ENCODE peak calls at places on chromosomes 7 and 10, in nine cellular contexts. O, R, S, Y, H, F, D, E and W are unnamed samples.

GRCh38 chr7:84591897-84592296 is 397.3 kb upstream of the SEMA3A start:
- DNase-seq in R (no peak), F (no peak), O (no peak), Y (no peak), H (no peak), S (no peak), D (no peak), E (no peak), W (no peak)

GRCh38 chr10:112779025-112779765 is 170.9 kb upstream of the TCF7L2 start:
- DNase-seq in R (no peak), Y (no peak), O (no peak), H (no peak), F (no peak), D (no peak), E (no peak), S (no peak), W (no peak)

GRCh38 chr7:39811161-39811614 is 138.9 kb upstream of the CDK13 start:
- DNase-seq in Y (no peak), F (no peak), E (peak; percentile 77), D (no peak), S (peak; percentile 34), O (peak; percentile 76), H (no peak), R (no peak), W (no peak)

GRCh38 chr10:49131507-49132385 is 2.1 kb downstream of the FAM170B start:
- DNase-seq in R (no peak), F (no peak), Y (no peak), S (no peak), D (no peak), E (no peak), H (no peak), O (no peak), W (no peak)

GRCh38 chr10:112340601-112341000 is 33.3 kb upstream of the ACSL5 start:
- DNase-seq in S (no peak), H (no peak), R (no peak), Y (no peak), F (no peak), E (no peak), O (no peak), D (no peak), W (no peak)

GRCh38 chr7:1850111-1850975 is 180.3 kb downstream of the ELFN1 start:
- DNase-seq in H (no peak), D (no peak), O (no peak), S (no peak), Y (no peak), R (no peak), E (no peak), F (no peak), W (no peak)

GRCh38 chr7:74372511-74373111 is 81.1 kb upstream of the GTF2IRD1 start:
- DNase-seq in H (no peak), S (peak; percentile 63), Y (no peak), O (no peak), E (no peak), R (no peak), D (no peak), F (no peak), W (no peak)

GRCh38 chr7:4929005-4929404 is 30.0 kb downstream of the MMD2 start:
- DNase-seq in E (no peak), R (no peak), S (no peak), H (no peak), Y (no peak), D (no peak), F (no peak), O (no peak), W (no peak)

GRCh38 chr7:90297118-90297517 is 24.0 kb downstream of the FAM237B start:
- DNase-seq in R (no peak), F (no peak), E (no peak), Y (no peak), H (no peak), S (no peak), D (no peak), O (no peak), W (no peak)

GRCh38 chr10:119378737-119379067 is 163.8 kb downstream of the RGS10 start:
- DNase-seq in D (no peak), O (no peak), R (no peak), E (no peak), H (no peak), Y (no peak), F (no peak), S (no peak), W (no peak)

GRCh38 chr10:74854610-74855009 is 28.2 kb downstream of the KAT6B start:
- DNase-seq in Y (no peak), O (no peak), D (no peak), R (no peak), E (no peak), S (no peak), F (no peak), H (no peak), W (no peak)

GRCh38 chr7:157355784-157356511 is 19.1 kb downstream of the DNAJB6 start:
- DNase-seq in H (no peak), Y (no peak), D (no peak), E (peak; percentile 80), O (peak; percentile 83), F (no peak), S (peak; percentile 9), R (no peak), W (no peak)

DNA sequence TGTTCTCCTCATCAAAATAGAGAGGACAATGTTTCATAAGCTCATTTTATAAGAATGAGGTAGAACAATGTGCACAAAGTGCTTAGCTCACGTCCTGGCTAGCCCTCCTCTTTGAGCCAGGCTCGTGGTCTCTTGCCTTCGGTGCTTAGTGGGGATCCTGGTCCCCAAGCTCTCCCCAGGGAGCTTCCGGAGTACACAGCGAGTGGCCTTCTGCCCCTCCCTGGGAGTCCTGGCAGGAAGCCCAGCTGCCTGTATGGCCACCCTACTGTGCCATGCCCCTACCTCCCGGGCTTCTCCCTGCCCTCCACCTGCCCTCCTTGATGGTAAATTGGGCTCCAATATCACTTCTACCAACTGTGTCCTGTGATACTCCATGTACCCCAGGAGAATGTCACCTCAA is 859 bp downstream of the MYO1G start:
- DNase-seq in O (no peak), S (no peak), F (no peak), Y (no peak), H (no peak), D (no peak), R (no peak), E (no peak), W (no peak)
- H3K4me3 ChIP-seq in O (no peak overlapping the region), S (no peak overlapping the region), F (peak overlapping the region; percentile 28), Y (peak overlapping the region; percentile 21), H (no peak overlapping the region), D (no peak overlapping the region), R (no peak overlapping the region), E (no peak overlapping the region), W (peak overlapping the region; percentile 56)

DNA sequence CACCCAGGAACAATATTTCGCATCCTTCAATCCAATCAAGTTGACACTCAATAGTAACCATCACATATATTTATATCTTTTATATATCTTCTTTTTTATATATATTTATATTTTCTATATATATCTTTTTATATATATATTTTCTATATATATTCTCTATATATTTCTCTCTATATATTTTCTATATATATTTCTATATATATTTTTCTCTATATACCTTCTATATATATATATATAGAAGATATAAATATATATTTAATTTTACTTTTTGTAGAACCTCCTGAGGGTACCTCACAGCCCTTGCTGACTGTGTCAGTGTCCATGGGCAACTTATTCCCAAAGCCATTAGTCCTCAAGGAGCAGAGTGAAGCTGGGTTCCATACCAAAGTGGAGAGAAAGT is 24.4 kb upstream of the AKR1B10 start:
- DNase-seq in F (no peak), D (no peak), E (no peak), O (no peak), S (no peak), R (no peak), H (no peak), Y (no peak), W (no peak)
- H3K27ac ChIP-seq in F (no peak overlapping the region), D (no peak overlapping the region), E (peak overlapping the region; percentile 23), O (no peak overlapping the region), S (no peak overlapping the region), R (no peak overlapping the region), H (no peak overlapping the region), Y (no peak overlapping the region), W (no peak overlapping the region)

GRCh38 chr7:83467493-83467892 is 181.4 kb downstream of the SEMA3E start:
- DNase-seq in F (no peak), S (no peak), E (no peak), O (no peak), Y (no peak), H (no peak), R (no peak), D (no peak), W (no peak)

GRCh38 chr7:83466956-83467355 is 182.0 kb downstream of the SEMA3E start:
- DNase-seq in E (no peak), Y (no peak), S (no peak), H (no peak), O (peak; percentile 12), D (no peak), F (no peak), R (no peak), W (no peak)

GRCh38 chr7:83468251-83468739 is 180.6 kb downstream of the SEMA3E start:
- DNase-seq in O (peak; percentile 98), Y (peak; percentile 54), D (peak; percentile 89), H (peak; percentile 47), R (peak; percentile 99), F (no peak), E (peak; percentile 94), S (peak; percentile 98), W (peak; percentile 84)

GRCh38 chr7:83469076-83469475 is 179.9 kb downstream of the SEMA3E start:
- DNase-seq in D (no peak), S (peak; percentile 79), H (no peak), R (no peak), Y (no peak), O (peak; percentile 57), F (no peak), E (peak; percentile 58), W (no peak)

DNA sequence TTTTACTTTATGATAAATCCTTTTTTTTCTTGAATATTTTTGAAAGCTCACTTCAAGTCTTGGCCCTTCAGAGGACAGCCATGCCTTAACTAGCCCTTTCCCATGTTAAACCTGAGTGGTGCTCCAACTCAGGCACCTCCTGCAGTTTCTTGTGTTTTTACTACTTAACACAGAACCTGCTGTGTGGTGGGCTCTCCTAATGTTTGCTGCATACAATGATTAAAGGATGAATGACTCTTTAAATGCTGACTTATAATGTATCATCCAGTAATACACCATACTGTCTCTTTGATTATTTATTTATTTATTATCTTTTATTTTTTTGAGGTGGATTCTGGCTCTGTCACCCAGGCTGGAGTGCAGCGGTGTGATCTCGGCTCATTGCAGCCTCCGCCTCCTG is 179.4 kb downstream of the SEMA3E start:
- DNase-seq in E (peak; percentile 10), S (no peak), F (no peak), Y (no peak), O (no peak), D (no peak), H (no peak), R (no peak), W (no peak)
- H3K4me3 ChIP-seq in E (peak overlapping the region; percentile 51), S (no peak overlapping the region), F (no peak overlapping the region), Y (no peak overlapping the region), O (no peak overlapping the region), D (no peak overlapping the region), H (no peak overlapping the region), R (no peak overlapping the region), W (no peak overlapping the region)

GRCh38 chr10:132304756-132305509 is 2.8 kb downstream of the STK32C start:
- DNase-seq in R (no peak), O (no peak), D (no peak), F (no peak), S (no peak), H (no peak), E (no peak), Y (no peak), W (no peak)
- H3K27ac ChIP-seq in R (no peak overlapping the region), O (no peak overlapping the region), D (no peak overlapping the region), F (no peak overlapping the region), S (no peak overlapping the region), H (no peak overlapping the region), E (no peak overlapping the region), Y (no peak overlapping the region), W (no peak overlapping the region)

GRCh38 chr10:116787893-116788665 is 45.7 kb upstream of the HSPA12A start:
- DNase-seq in R (peak; percentile 68), Y (peak; percentile 76), F (no peak), H (peak; percentile 77), O (peak; percentile 23), S (peak; percentile 70), E (peak; percentile 78), D (peak; percentile 58), W (peak; percentile 47)
- H3K4me3 ChIP-seq in R (peak overlapping the region; percentile 37), Y (no peak overlapping the region), F (peak overlapping the region; percentile 11), H (no peak overlapping the region), O (no peak overlapping the region), S (peak overlapping the region; percentile 19), E (peak overlapping the region; percentile 66), D (peak overlapping the region; percentile 13), W (peak overlapping the region; percentile 63)